ENCODE peak calls at places on chromosomes 6 and 20, in four cellular contexts. L, Q, T and U are unnamed samples.

GRCh38 chr6:156832166-156832743 is 55.1 kb downstream of the ARID1B start:
- DNase-seq in T (no peak), Q (no peak), L (no peak), U (no peak)

GRCh38 chr6:3610206-3610605 is 141.3 kb downstream of the PXDC1 start:
- DNase-seq in L (no peak), T (no peak), Q (no peak), U (no peak)

GRCh38 chr20:56411759-56412472 is at the start of gene CASS4:
- DNase-seq in Q (no peak), L (no peak), T (peak; percentile 97), U (peak; percentile 68)

GRCh38 chr20:47231382-47232042 is 125.0 kb downstream of the ZMYND8 start:
- DNase-seq in Q (no peak), T (no peak), L (no peak), U (no peak)

GRCh38 chr6:10558575-10558974 is 37.4 kb downstream of the GCNT2 start:
- DNase-seq in Q (no peak), L (peak; percentile 65), T (no peak), U (no peak)

GRCh38 chr6:62086047-62086446 is 200.0 kb downstream of the KHDRBS2 start:
- DNase-seq in T (no peak), Q (no peak), L (no peak), U (no peak)

GRCh38 chr6:126335210-126335609 is 4.7 kb upstream of the CENPW start:
- DNase-seq in Q (no peak), L (no peak), T (no peak), U (no peak)

GRCh38 chr6:1820165-1820564 is 210.4 kb downstream of the FOXC1 start:
- DNase-seq in Q (no peak), T (no peak), L (no peak), U (peak; percentile 27)

GRCh38 chr20:7841291-7841966 is 98.8 kb downstream of the HAO1 start:
- DNase-seq in L (no peak), T (no peak), Q (no peak), U (no peak)

GRCh38 chr20:461254-462198 is 807 bp downstream of the TBC1D20 start:
- DNase-seq in Q (no peak), T (peak; percentile 49), L (peak; percentile 58), U (no peak)

GRCh38 chr20:38032585-38033329 is 499 bp downstream of the TTI1 start:
- DNase-seq in Q (no peak), L (no peak), T (peak; percentile 43), U (peak; percentile 35)

GRCh38 chr6:115891111-115891669 is 169.5 kb downstream of the FRK start:
- DNase-seq in L (no peak), Q (peak; percentile 70), T (no peak), U (no peak)

GRCh38 chr6:95865857-95866256 is 149.9 kb upstream of the FUT9 start:
- DNase-seq in L (no peak), T (no peak), Q (no peak), U (no peak)

GRCh38 chr20:50330504-50331313 is 140.1 kb downstream of the CEBPB start:
- DNase-seq in Q (no peak), L (no peak), T (no peak), U (peak; percentile 79)

GRCh38 chr6:148457137-148457842 is 114.7 kb downstream of the SASH1 start:
- DNase-seq in L (no peak), T (no peak), Q (no peak), U (no peak)

GRCh38 chr20:53413188-53413631 is 180.4 kb downstream of the ZNF217 start:
- DNase-seq in L (peak; percentile 88), Q (peak; percentile 52), T (peak; percentile 61), U (peak; percentile 83)

GRCh38 chr6:79111549-79111948 is 33.5 kb upstream of the PHIP start:
- DNase-seq in Q (no peak), T (no peak), L (no peak), U (no peak)

DNA sequence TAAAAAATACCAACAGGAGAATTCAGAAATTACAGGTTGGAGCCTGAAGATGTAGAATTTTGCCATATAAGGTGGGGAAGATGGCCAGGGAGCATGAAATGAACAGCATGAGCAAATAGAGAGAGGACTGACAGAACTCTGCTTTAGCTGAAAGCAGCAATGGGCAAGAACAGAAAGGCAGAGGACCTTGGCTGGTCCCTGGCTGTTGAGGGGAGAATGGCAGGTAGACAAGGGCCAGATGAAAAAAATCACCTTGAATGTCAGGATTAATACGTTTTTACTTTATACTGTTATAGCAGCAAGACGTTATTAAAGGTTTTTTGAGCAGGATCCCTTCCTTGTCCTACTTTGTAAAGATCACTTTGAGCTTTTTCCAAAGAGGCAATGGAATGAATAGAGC is 991 bp downstream of the PPIL1 start:
- DNase-seq in T (peak; percentile 61), Q (no peak), L (no peak), U (peak; percentile 50)
- TF ChIP-seq CREM in T (no peak), Q (no peak), L (no peak), U (no peak)

GRCh38 chr6:6438286-6438685 is 117.8 kb upstream of the F13A1 start:
- DNase-seq in T (no peak), L (no peak), Q (no peak), U (no peak)
- TF ChIP-seq CREM in T (no peak), L (no peak), Q (no peak), U (no peak)

GRCh38 chr6:120557554-120557953 is 776.7 kb downstream of the TBC1D32 start:
- DNase-seq in L (no peak), Q (no peak), T (no peak), U (no peak)

GRCh38 chr6:120558294-120558693 is 776.0 kb downstream of the TBC1D32 start:
- DNase-seq in Q (no peak), T (no peak), L (no peak), U (no peak)

GRCh38 chr6:120553353-120553752 is 780.9 kb downstream of the TBC1D32 start:
- DNase-seq in L (no peak), T (no peak), Q (no peak), U (no peak)

GRCh38 chr6:120556491-120556890 is 777.8 kb downstream of the TBC1D32 start:
- DNase-seq in L (no peak), Q (no peak), T (no peak), U (no peak)
- TF ChIP-seq CREM in L (no peak), Q (no peak), T (no peak), U (no peak)

GRCh38 chr6:22071655-22072054 is 225.2 kb downstream of the PRL start:
- DNase-seq in L (peak; percentile 29), Q (no peak), T (no peak), U (no peak)
- TF ChIP-seq CREM in L (no peak), Q (no peak), T (no peak), U (no peak)

GRCh38 chr6:40753048-40753447 is 165.9 kb upstream of the LRFN2 start:
- DNase-seq in Q (no peak), T (no peak), L (no peak), U (no peak)

GRCh38 chr6:40755046-40755681 is 168.0 kb upstream of the LRFN2 start:
- DNase-seq in T (no peak), Q (no peak), L (no peak), U (no peak)

GRCh38 chr6:40754481-40755045 is 167.4 kb upstream of the LRFN2 start:
- DNase-seq in T (no peak), L (peak; percentile 30), Q (no peak), U (no peak)

GRCh38 chr6:40753939-40754448 is 166.8 kb upstream of the LRFN2 start:
- DNase-seq in L (no peak), Q (no peak), T (no peak), U (no peak)

DNA sequence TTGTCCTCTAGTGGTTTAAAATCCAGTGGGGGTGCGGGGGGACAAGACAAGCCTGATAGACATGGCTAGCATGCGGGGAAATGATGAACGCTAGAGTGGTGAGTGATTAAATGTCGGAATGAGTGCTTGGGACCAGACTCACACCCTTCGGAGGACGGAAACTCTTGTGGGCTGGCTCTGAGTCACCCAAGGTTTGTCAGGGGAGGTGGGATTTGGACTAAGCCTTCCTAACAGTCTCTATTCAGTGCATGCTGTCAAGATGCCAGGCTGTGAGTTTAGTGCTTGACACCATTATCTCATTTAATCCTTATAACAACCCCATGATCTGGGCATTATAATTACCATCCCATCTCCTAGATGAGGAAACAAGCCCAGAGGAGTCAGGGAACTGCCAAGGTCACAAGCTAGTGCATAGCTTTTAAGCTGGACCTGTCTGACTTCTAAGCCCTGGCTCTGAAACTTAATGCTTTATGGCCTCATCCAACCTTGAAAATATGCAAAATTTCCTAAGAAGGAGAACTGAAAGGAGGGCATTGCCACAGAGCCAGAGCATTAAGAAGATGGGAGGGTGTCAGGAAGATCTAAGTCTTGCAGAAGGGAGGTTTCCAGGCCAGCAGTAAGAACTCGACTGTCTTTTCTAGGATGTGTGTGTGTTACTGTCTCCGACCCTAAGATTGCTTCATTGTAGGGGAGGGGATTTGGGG is 168.7 kb upstream of the LRFN2 start:
- DNase-seq in L (no peak), Q (peak; percentile 8), T (no peak), U (no peak)
- TF ChIP-seq CREM in L (no peak), Q (no peak), T (no peak), U (no peak)

GRCh38 chr6:49406241-49406970 is 56.6 kb downstream of the MMUT start:
- DNase-seq in L (no peak), Q (no peak), T (no peak), U (no peak)

GRCh38 chr6:49415358-49415757 is 47.7 kb downstream of the MMUT start:
- DNase-seq in Q (no peak), L (no peak), T (no peak), U (no peak)

GRCh38 chr6:49416195-49416594 is 46.9 kb downstream of the MMUT start:
- DNase-seq in Q (no peak), L (no peak), T (no peak), U (no peak)

GRCh38 chr6:49409951-49410542 is 53.0 kb downstream of the MMUT start:
- DNase-seq in T (peak; percentile 80), L (peak; percentile 78), Q (peak; percentile 8), U (peak; percentile 59)

DNA sequence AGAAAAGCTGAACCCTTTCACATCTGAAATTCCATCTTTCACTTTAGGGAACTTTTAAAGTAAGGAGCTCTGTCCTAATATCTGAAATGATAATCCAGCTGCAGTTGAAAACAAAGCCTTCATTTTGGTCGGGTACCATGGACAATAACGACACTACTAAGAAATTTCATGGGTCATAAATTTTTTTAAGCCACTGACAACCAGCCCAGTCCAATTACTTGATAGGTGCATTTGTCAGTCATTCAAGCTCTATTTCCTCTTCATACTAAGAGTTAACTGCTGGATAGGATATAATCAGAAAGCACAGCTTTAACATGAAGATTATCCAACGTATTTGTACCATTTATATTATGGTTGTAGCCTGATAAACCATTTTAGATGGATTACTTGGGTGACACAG is 52.5 kb downstream of the MMUT start:
- DNase-seq in T (no peak), L (no peak), Q (no peak), U (no peak)
- TF ChIP-seq CREM in T (no peak), L (no peak), Q (no peak), U (no peak)

GRCh38 chr6:30074331-30075093 is 1.1 kb downstream of the RNF39 start:
- DNase-seq in T (no peak), Q (no peak), L (peak; percentile 69), U (no peak)

GRCh38 chr6:30077218-30077617 is 1.6 kb upstream of the RNF39 start:
- DNase-seq in L (no peak), T (no peak), Q (no peak), U (no peak)

GRCh38 chr6:30076333-30076732 is 764 bp upstream of the RNF39 start:
- DNase-seq in L (no peak), T (no peak), Q (no peak), U (peak; percentile 18)

GRCh38 chr6:30075094-30075986 is at the start of gene RNF39:
- DNase-seq in L (peak; percentile 83), Q (no peak), T (peak; percentile 40), U (peak; percentile 55)

GRCh38 chr6:30075987-30076311 is 380 bp upstream of the RNF39 start:
- DNase-seq in T (no peak), Q (no peak), L (no peak), U (no peak)
- TF ChIP-seq CREM in T (no peak), Q (no peak), L (no peak), U (no peak)